ENCODE peak calls at places on chromosomes 16 and 17, in seven cellular contexts. U, E, O, G, Q, P and J are unnamed samples.
A peak's percentile ranks its signal among the peaks of the same experiment; 100 is the strongest.

GRCh38 chr17:64723781-64724180 is 61.7 kb upstream of the SMURF2 start:
- DNase-seq in P (peak; percentile 20), O (no peak), G (peak; percentile 20), Q (no peak), U (no peak), E (peak; percentile 24), J (peak; percentile 26)

GRCh38 chr17:51559778-51560177 is 299.4 kb downstream of the UTP18 start:
- DNase-seq in U (no peak), G (no peak), P (no peak), O (no peak), E (no peak), Q (no peak), J (no peak)

GRCh38 chr17:1762233-1762905 is 509 bp downstream of the SERPINF1 start:
- DNase-seq in G (peak; percentile 64), E (peak; percentile 86), Q (no peak), O (no peak), P (peak; percentile 39), U (no peak), J (peak; percentile 54)

GRCh38 chr16:71467810-71468209 is 5.8 kb upstream of the ZNF23 start:
- DNase-seq in O (no peak), Q (no peak), E (no peak), U (peak; percentile 38), G (peak; percentile 31), P (peak; percentile 28), J (peak; percentile 42)

GRCh38 chr17:3890082-3890892 is 2.6 kb downstream of the CAMKK1 start:
- DNase-seq in G (peak; percentile 92), E (peak; percentile 97), U (no peak), P (peak; percentile 91), O (no peak), Q (no peak), J (peak; percentile 90)

GRCh38 chr17:66557886-66558285 is 255.5 kb downstream of the PRKCA start:
- DNase-seq in E (no peak), P (no peak), O (no peak), U (no peak), G (no peak), Q (no peak), J (no peak)

GRCh38 chr17:2064147-2064489 is 9.2 kb downstream of the HIC1 start:
- DNase-seq in G (peak; percentile 35), U (no peak), Q (no peak), E (no peak), O (no peak), P (no peak), J (no peak)

GRCh38 chr17:7750321-7750821 is 32.8 kb downstream of the DNAH2 start:
- DNase-seq in U (no peak), Q (no peak), P (peak; percentile 89), O (no peak), G (peak; percentile 93), E (no peak), J (peak; percentile 81)

GRCh38 chr17:17567631-17568030 is 23.9 kb downstream of the PEMT start:
- DNase-seq in G (peak; percentile 17), U (no peak), Q (no peak), P (peak; percentile 17), O (no peak), E (peak; percentile 89), J (peak; percentile 18)

GRCh38 chr16:15041260-15042011 is 14.4 kb downstream of the NTAN1 start:
- DNase-seq in E (peak; percentile 87), Q (no peak), U (no peak), P (peak; percentile 48), O (peak; percentile 72), G (peak; percentile 53), J (peak; percentile 64)

GRCh38 chr16:27217256-27217655 is 13.9 kb downstream of the KDM8 start:
- DNase-seq in U (no peak), O (peak; percentile 42), G (peak; percentile 81), Q (no peak), P (peak; percentile 77), E (no peak), J (peak; percentile 66)

GRCh38 chr17:13415877-13416416 is 185.8 kb downstream of the HS3ST3A1 start:
- DNase-seq in G (peak; percentile 90), P (peak; percentile 89), U (no peak), E (no peak), Q (no peak), O (no peak), J (peak; percentile 74)

DNA sequence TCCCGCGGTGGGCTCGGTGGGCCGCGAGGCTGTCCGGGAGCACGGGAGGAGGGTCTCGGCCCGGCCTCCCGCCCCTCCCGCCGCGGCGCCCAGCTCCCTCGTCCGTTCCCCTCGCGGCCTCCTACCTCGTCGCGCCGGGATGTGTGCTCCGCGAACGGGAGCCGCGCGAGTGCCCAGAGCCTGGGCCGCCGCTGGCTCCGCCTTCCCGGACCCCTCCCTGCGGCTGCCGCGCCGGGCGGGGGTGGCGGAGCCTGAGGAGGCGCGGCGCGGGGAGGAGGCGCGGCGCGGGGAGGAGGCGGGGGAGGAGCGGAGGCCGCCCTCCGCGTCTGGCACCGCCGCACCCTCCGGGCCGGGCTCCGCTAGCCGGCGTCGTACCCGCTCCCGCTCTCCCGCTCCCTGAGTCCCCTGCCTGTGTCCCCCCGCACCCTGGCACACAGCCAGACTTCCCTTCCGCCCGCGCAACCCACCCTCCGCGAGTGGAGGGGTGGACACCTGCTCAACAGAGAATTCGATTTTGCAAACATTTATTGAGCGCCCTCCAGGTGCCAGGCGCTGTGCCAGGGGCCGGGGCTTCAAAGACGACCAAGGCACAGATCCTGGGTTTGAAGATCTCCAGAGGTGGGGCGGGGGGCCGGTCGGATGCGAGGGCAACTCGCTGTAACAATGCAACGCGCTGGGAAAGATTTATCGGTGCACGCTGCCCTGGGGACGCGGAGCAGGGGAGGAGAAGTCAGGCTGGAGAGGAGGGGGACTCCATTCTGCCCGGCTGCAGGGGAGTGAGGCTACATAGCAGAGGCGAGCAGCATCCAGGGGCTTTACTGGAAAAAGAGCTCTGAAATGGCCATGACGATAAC is at the start of gene MPP3:
- DNase-seq in G (peak; percentile 66), P (peak; percentile 59), E (peak; percentile 78), O (peak; percentile 85), Q (peak; percentile 59), U (no peak), J (peak; percentile 61)
- H3K4me3 ChIP-seq in G (peak within 1 kb of the TSS; percentile 51), P (peak within 1 kb of the TSS; percentile 86), E (peak within 1 kb of the TSS; percentile 90), O (peak within 1 kb of the TSS; percentile 70), Q (peak within 1 kb of the TSS; percentile 54), U (no peak within 1 kb of the TSS), J (peak within 1 kb of the TSS; percentile 59)

DNA sequence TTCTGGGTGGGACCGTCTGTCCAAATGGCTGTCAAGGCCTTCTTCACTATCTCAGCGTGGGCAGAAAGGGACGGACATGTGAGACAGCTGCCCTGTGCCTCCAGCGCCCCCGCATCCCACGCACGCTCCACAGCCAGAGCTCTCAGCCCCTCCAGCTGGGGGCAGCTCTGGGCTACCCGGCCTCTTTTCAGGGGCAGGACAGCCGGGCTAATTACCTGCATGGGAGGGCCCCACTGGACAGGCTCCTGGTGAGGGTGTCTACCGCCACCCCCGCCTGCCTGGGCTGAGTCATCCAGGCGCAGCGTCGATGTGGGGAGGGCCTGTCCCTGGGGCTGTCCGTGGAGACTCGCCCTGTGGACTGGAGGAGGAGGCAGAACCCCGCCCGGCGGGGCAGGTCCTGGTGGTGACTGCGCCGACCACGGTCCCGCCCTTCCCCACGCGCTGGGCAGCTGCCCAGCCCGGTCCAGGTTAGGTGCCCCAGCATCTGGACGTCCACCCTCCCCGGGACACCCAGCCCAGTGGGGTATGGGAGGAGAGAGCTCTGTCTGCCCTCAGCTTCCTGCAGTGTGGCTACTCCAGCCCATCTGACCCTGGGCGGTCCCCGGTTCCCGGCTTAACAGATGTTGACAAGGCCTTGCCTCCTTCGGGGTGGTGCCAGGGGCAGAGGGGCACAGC is 5.9 kb upstream of the METRNL start:
- DNase-seq in E (no peak), O (peak; percentile 92), G (peak; percentile 58), P (no peak), Q (no peak), U (no peak), J (no peak)
- TF ChIP-seq CTCF in E (no peak), O (no peak), G (no peak), P (no peak), Q (no peak), U (no peak), J (no peak)

GRCh38 chr16:89069920-89070319 is 23.7 kb upstream of the ACSF3 start:
- DNase-seq in E (no peak), U (no peak), G (no peak), Q (no peak), O (no peak), P (no peak), J (no peak)

GRCh38 chr16:89071686-89072182 is 21.9 kb upstream of the ACSF3 start:
- DNase-seq in E (no peak), U (no peak), Q (no peak), O (no peak), G (no peak), P (no peak), J (no peak)

GRCh38 chr16:89070590-89070989 is 23.1 kb upstream of the ACSF3 start:
- DNase-seq in E (no peak), O (no peak), U (no peak), P (no peak), G (no peak), Q (no peak), J (no peak)

GRCh38 chr16:89073346-89074221 is 20.1 kb upstream of the ACSF3 start:
- DNase-seq in G (no peak), O (no peak), E (no peak), U (no peak), P (no peak), Q (no peak), J (no peak)

DNA sequence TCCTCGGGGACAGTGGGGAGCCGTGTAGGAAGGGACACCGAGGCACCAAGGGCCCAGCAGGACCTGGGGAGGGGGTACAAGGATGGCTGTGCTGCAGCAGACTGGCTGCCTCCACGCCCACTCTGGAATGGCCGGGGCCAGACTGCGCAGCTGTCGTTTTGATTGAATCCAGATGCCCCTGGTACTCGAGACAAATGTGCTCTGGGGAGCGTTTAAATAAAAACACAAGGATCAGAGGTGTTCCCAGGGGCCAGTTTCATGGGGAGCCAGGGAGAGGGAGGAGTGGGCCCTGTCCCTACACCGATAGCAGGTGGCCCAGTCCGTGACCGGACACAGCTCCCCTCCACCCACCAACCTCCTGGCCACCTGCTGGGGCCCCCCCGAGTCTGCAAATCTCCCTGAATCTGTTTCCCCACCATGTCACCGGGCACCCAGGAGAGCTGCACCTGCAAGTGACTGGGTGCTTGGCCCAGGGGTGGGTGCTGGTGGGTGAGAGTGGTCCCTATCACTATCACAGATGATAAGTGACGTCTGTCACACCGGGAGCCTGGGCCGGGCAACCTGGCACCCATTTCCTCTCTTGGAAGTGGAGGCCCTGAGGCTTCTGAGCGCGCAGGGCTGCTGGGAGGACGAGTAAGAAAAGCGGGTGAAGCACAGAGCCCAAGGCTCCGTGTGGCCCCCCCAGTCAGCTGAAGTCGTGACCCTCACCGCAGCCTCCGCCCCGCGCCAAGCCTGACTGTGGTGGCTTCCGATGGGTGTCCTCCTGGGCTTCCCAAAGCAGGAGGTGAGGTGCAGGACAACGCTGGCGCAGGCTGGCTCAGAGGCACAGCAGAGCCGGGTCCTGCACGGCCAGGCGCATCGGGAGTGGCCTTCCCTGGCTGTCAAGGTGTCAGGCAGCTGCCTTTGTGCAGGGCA is 21.2 kb upstream of the ACSF3 start:
- DNase-seq in E (peak; percentile 79), Q (no peak), G (no peak), O (no peak), P (no peak), U (no peak), J (peak; percentile 20)
- H3K4me3 ChIP-seq in E (no peak overlapping the region), Q (no peak overlapping the region), G (no peak overlapping the region), O (no peak overlapping the region), P (no peak overlapping the region), U (no peak overlapping the region), J (no peak overlapping the region)

DNA sequence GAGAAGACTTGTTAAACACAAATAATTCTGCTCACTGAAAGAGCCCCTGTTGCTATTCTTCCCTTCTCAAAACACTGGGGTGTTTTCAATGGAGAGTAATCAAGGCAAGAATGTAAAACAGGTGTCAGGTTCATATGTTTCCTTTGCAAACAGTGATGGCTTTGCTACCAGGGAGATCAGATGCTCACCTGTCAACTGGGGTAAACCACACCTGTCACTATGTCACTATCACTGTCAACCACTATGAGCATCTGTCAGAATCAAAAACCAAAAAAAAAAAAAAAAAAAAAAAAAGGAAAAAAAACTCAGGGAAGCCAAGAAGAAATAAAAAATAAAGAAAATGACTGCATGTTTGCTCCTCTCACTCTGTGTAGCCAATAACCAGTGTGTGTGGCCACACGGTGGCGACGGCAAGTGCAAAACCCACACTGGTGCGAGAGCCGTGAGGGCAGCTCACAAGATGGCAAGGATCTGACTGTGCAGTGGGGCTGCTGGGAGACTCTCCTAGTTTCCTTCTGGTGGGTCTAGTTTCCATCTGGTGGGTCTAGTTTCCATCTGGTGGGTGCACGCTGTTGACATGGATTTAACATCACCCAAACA is 22.7 kb downstream of the USP22 start:
- DNase-seq in Q (no peak), U (peak; percentile 77), O (no peak), G (no peak), E (peak; percentile 73), P (no peak), J (peak; percentile 53)
- TF ChIP-seq CTCF in Q (peak; percentile 5), U (peak; percentile 57), O (peak; percentile 12), G (no peak), E (peak; percentile 24), P (peak; percentile 27), J (peak; percentile 45)